ENCODE peak calls at places on chromosomes 16 and 17, in four cellular contexts. D is H1, J is IMR-90, O is H9. I is an unnamed sample.

GRCh38 chr16:58464047-58464915 is 35.7 kb upstream of the NDRG4 start:
- DNase-seq in D (peak; percentile 72), J (no peak), O (no peak), I (peak; percentile 31)

GRCh38 chr17:82267575-82268379 is 5.7 kb downstream of the CSNK1D start:
- DNase-seq in D (no peak), J (peak; percentile 96), O (no peak), I (peak; percentile 76)

GRCh38 chr17:72682597-72682996 is 409.9 kb downstream of the SLC39A11 start:
- DNase-seq in D (no peak), J (peak; percentile 80), O (no peak), I (no peak)

GRCh38 chr16:86343111-86343642 is 167.2 kb upstream of the FOXF1 start:
- DNase-seq in D (no peak), J (peak; percentile 89), O (no peak), I (peak; percentile 4)

GRCh38 chr16:56866955-56867830 is 2.2 kb downstream of the SLC12A3 start:
- DNase-seq in D (peak; percentile 63), J (peak; percentile 67), O (no peak), I (no peak)

GRCh38 chr17:35147313-35147982 is at the start of gene UNC45B:
- DNase-seq in D (no peak), J (no peak), O (no peak), I (no peak)

GRCh38 chr17:57985675-57985974 is 2.4 kb downstream of the VEZF1 start:
- DNase-seq in D (no peak), J (peak; percentile 25), O (no peak), I (peak; percentile 50)

GRCh38 chr17:36661047-36661666 is 59.8 kb downstream of the MRM1 start:
- DNase-seq in D (no peak), J (no peak), O (no peak), I (no peak)

GRCh38 chr17:15944720-15945492 is at the start of gene ADORA2B:
- DNase-seq in D (peak; percentile 86), J (peak; percentile 71), O (peak; percentile 88), I (peak; percentile 83)

GRCh38 chr17:32487460-32488176 is 825 bp downstream of the CDK5R1 start:
- DNase-seq in D (no peak), J (no peak), O (no peak), I (peak; percentile 28)

GRCh38 chr17:59372138-59372751 is 40.8 kb downstream of the YPEL2 start:
- DNase-seq in D (no peak), J (peak; percentile 54), O (no peak), I (peak; percentile 64)

GRCh38 chr16:73000907-73001521 is 46.9 kb downstream of the ZFHX3 start:
- DNase-seq in D (no peak), J (no peak), O (no peak), I (no peak)

GRCh38 chr17:2435181-2435741 is 34.4 kb upstream of the MNT start:
- DNase-seq in D (peak; percentile 79), J (peak; percentile 31), O (peak; percentile 73), I (no peak)

GRCh38 chr17:31490991-31491793 is 99.7 kb downstream of the RAB11FIP4 start:
- DNase-seq in D (no peak), J (no peak), O (no peak), I (no peak)

GRCh38 chr17:15261063-15261817 is 3.9 kb downstream of the PMP22 start:
- DNase-seq in D (no peak), J (peak; percentile 60), O (peak; percentile 75), I (peak; percentile 61)

GRCh38 chr17:42980766-42981397 is 517 bp downstream of the RUNDC1 start:
- DNase-seq in D (peak; percentile 65), J (peak; percentile 64), O (peak; percentile 71), I (peak; percentile 80)

GRCh38 chr17:42982266-42982665 is 1.9 kb downstream of the RUNDC1 start:
- DNase-seq in D (no peak), J (no peak), O (no peak), I (no peak)

GRCh38 chr17:42979511-42980273 is at the start of gene PTGES3L:
- DNase-seq in D (peak; percentile 67), J (peak; percentile 48), O (peak; percentile 84), I (peak; percentile 66)

GRCh38 chr17:42984486-42984885 is 4.1 kb downstream of the RUNDC1 start:
- DNase-seq in D (no peak), J (no peak), O (no peak), I (no peak)

GRCh38 chr17:42980274-42980765 is at the start of gene RUNDC1:
- DNase-seq in D (peak; percentile 97), J (peak; percentile 73), O (peak; percentile 95), I (peak; percentile 84)
- H4K8ac ChIP-seq in D (peak within 1 kb of the TSS; percentile 64), J (peak within 1 kb of the TSS; percentile 96), O (no peak within 1 kb of the TSS), I (peak within 1 kb of the TSS; percentile 94)

GRCh38 chr17:44210342-44211192 is 8.9 kb downstream of the UBTF start:
- DNase-seq in D (peak; percentile 97), J (peak; percentile 85), O (peak; percentile 98), I (peak; percentile 82)
- H4K8ac ChIP-seq in D (peak overlapping the region; percentile 87), J (peak overlapping the region; percentile 50), O (no peak overlapping the region), I (peak overlapping the region; percentile 9)

GRCh38 chr16:22786284-22786683 is 27.7 kb upstream of the HS3ST2 start:
- DNase-seq in D (no peak), J (no peak), O (no peak), I (no peak)

GRCh38 chr16:22786691-22787090 is 27.3 kb upstream of the HS3ST2 start:
- DNase-seq in D (no peak), J (no peak), O (no peak), I (no peak)

GRCh38 chr16:22784690-22785214 is 29.2 kb upstream of the HS3ST2 start:
- DNase-seq in D (no peak), J (no peak), O (no peak), I (no peak)

GRCh38 chr16:22785552-22785951 is 28.4 kb upstream of the HS3ST2 start:
- DNase-seq in D (no peak), J (no peak), O (no peak), I (no peak)

GRCh38 chr16:22782299-22782698 is 31.7 kb upstream of the HS3ST2 start:
- DNase-seq in D (no peak), J (no peak), O (no peak), I (peak; percentile 8)
- H4K8ac ChIP-seq in D (no peak overlapping the region), J (no peak overlapping the region), O (no peak overlapping the region), I (no peak overlapping the region)

DNA sequence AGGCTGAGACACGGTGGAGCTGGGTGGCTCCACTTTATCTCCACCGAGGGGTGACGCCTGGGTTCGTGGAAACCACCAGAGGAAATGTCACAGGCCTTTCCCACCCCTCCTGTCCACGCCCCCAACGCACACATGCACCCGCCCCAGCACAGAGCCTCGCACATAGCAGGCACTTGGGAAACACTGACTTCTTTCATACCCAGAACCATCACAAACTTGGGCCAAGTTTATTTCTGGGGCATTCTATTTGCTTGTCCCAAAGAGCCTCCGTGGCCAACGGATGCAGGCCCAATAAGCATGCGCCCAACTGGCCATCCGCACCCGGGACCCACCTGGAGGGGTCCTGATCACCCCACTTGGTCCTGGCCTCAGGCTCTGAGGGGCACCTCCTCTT is 3.3 kb downstream of the BCAR1 start:
- DNase-seq in D (no peak), J (no peak), O (no peak), I (no peak)
- H4K8ac ChIP-seq in D (no peak overlapping the region), J (peak overlapping the region; percentile 17), O (no peak overlapping the region), I (no peak overlapping the region)

DNA sequence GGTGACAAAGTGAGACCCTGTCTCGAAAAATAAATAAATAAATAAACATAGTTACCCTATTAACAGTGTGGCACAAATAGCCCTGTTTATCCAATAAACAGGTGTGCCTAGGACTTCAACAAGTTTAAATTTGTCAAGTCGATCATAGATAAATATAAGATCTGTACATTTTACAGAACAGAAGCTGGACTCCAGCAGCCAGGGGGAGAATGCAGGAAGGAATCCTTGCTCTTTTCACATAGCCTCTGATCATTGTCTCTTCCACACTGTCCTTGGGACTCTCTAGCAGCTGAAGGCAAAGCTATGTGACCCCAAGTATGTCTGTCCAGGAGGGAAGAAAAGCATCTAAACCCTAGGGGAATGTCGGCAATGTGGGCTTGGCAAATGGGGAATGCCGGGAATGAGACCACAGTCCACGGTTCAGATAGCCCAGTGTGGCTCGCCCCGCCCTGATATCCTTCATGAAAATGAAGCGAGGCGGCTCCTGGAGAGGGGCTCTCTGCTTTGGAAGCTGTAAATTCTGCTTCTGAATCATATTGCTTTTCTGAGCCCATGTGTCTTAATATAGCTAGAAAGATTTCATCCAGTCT is 24.8 kb upstream of the GRB2 start:
- DNase-seq in D (peak; percentile 47), J (peak; percentile 55), O (peak; percentile 77), I (peak; percentile 79)
- H4K8ac ChIP-seq in D (no peak overlapping the region), J (peak overlapping the region; percentile 81), O (no peak overlapping the region), I (no peak overlapping the region)

DNA sequence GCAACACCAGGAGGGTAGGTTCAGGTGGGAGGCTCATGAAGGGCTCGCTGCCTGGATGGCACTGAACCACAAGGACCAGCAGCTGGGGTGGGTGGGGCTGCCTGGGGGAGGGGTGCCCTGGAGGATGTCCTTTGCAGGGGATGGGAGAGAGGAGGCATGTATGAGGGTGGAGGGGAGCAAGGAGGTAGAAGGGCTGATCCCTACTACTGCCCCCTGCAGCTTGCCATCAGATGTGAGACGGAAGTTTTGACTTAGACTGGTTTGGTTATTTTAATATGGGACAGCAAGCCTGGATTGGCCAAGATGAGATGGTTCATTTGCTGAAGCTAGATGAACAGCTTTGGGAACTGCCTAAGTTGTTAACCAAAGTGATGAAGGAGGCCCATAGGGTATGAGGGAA is 115.9 kb downstream of the SEC14L1 start:
- DNase-seq in D (no peak), J (no peak), O (no peak), I (no peak)
- H4K8ac ChIP-seq in D (no peak overlapping the region), J (peak overlapping the region; percentile 47), O (no peak overlapping the region), I (no peak overlapping the region)

DNA sequence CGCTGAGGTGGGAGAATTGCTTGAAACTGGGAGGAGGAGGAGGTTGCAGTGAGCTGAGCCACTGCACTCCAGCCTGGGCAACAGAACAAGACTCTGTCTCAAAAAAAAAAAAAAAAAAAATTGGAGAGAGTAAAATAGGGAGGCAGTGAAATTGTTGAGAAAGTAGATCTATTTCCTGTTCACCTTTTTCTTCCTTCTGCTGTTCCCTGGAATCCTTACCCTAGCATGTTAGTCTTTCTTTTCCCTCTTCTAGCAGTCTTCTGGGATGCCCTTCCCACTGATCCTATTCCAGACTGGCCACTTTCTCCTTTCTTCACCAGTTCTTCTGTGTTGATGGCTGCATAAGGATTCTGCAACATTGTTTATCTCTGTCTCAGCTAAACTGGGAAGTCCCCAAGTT is 3.1 kb downstream of the NME2 start:
- DNase-seq in D (no peak), J (peak; percentile 45), O (no peak), I (no peak)
- H4K8ac ChIP-seq in D (no peak overlapping the region), J (no peak overlapping the region), O (no peak overlapping the region), I (no peak overlapping the region)

I was measured in trophoblast cell.